ENCODE peak calls at places on chromosomes 1 and 21, in six cellular contexts. A is retinal pigment epithelial cell, D is kidney, Z is fibroblast of lung, S is spleen, C is astrocyte. G is an unnamed sample.

GRCh38 chr1:216723274-216723780 is at the start of gene ESRRG:
- DNase-seq in A (peak; percentile 31), D (peak; percentile 84), Z (peak; percentile 38), S (peak; percentile 78), C (peak; percentile 13), G (no peak)

GRCh38 chr1:7436056-7437005 is 334.8 kb upstream of the VAMP3 start:
- DNase-seq in A (no peak), D (peak; percentile 54), Z (no peak), S (peak; percentile 50), C (no peak), G (no peak)

GRCh38 chr1:115436596-115436995 is 98.5 kb upstream of the NGF start:
- DNase-seq in A (no peak), D (no peak), Z (no peak), S (no peak), C (no peak), G (no peak)

GRCh38 chr21:41684381-41685245 is 82.2 kb downstream of the RIPK4 start:
- DNase-seq in A (no peak), D (no peak), Z (peak; percentile 82), S (no peak), C (peak; percentile 74), G (peak; percentile 67)

GRCh38 chr1:16120411-16120810 is 35.5 kb downstream of the EPHA2 start:
- DNase-seq in A (no peak), D (peak; percentile 35), Z (no peak), S (no peak), C (no peak), G (no peak)

GRCh38 chr1:237227507-237227906 is 185.5 kb downstream of the RYR2 start:
- DNase-seq in A (no peak), D (no peak), Z (no peak), S (no peak), C (no peak), G (no peak)

GRCh38 chr1:37085393-37085792 is 51.1 kb upstream of the GRIK3 start:
- DNase-seq in A (no peak), D (no peak), Z (no peak), S (no peak), C (no peak), G (no peak)

GRCh38 chr1:58858344-58858673 is 74.5 kb upstream of the JUN start:
- DNase-seq in A (no peak), D (peak; percentile 52), Z (peak; percentile 87), S (no peak), C (peak; percentile 81), G (no peak)

GRCh38 chr1:243927401-243927800 is 77.4 kb upstream of the AKT3 start:
- DNase-seq in A (no peak), D (no peak), Z (peak; percentile 21), S (no peak), C (no peak), G (no peak)

GRCh38 chr1:35706846-35707245 is 11.8 kb downstream of the C1orf216 start:
- DNase-seq in A (no peak), D (no peak), Z (no peak), S (no peak), C (no peak), G (no peak)

GRCh38 chr21:15815285-15815684 is 85.5 kb downstream of the USP25 start:
- DNase-seq in A (no peak), D (no peak), Z (no peak), S (no peak), C (no peak), G (no peak)

GRCh38 chr1:116172666-116173065 is 61.5 kb downstream of the MAB21L3 start:
- DNase-seq in A (no peak), D (no peak), Z (no peak), S (no peak), C (no peak), G (no peak)

GRCh38 chr1:201696217-201696761 is 132.7 kb upstream of the IPO9 start:
- DNase-seq in A (no peak), D (no peak), Z (peak; percentile 95), S (no peak), C (peak; percentile 93), G (peak; percentile 98)

GRCh38 chr21:38908537-38908936 is 102.8 kb downstream of the ETS2 start:
- DNase-seq in A (no peak), D (no peak), Z (no peak), S (no peak), C (no peak), G (no peak)

GRCh38 chr1:15734901-15735300 is 1.2 kb upstream of the SLC25A34 start:
- DNase-seq in A (no peak), D (no peak), Z (no peak), S (no peak), C (no peak), G (no peak)

GRCh38 chr1:77940921-77941570 is 37.8 kb downstream of the FUBP1 start:
- DNase-seq in A (no peak), D (no peak), Z (peak; percentile 11), S (no peak), C (no peak), G (no peak)

GRCh38 chr1:64915381-64916274 is 50.7 kb downstream of the JAK1 start:
- DNase-seq in A (no peak), D (no peak), Z (peak; percentile 70), S (no peak), C (peak; percentile 63), G (peak; percentile 90)

GRCh38 chr1:41381691-41382530 is 20.7 kb downstream of the FOXO6 start:
- DNase-seq in A (no peak), D (peak; percentile 87), Z (peak; percentile 25), S (no peak), C (no peak), G (peak; percentile 28)

GRCh38 chr1:200332716-200333115 is 77.1 kb downstream of the ZNF281 start:
- DNase-seq in A (no peak), D (no peak), Z (peak; percentile 78), S (no peak), C (peak; percentile 75), G (no peak)

GRCh38 chr1:115507256-115507589 is 134.5 kb upstream of the VANGL1 start:
- DNase-seq in A (peak; percentile 6), D (no peak), Z (peak; percentile 67), S (no peak), C (peak; percentile 53), G (peak; percentile 69)

GRCh38 chr1:3644273-3644672 is 5.6 kb downstream of the WRAP73 start:
- DNase-seq in A (no peak), D (peak; percentile 45), Z (no peak), S (peak; percentile 28), C (no peak), G (no peak)

GRCh38 chr1:66266350-66266749 is 267.6 kb upstream of the SGIP1 start:
- DNase-seq in A (no peak), D (no peak), Z (no peak), S (no peak), C (no peak), G (no peak)

GRCh38 chr21:42469272-42469671 is 26.8 kb downstream of the RSPH1 start:
- DNase-seq in A (no peak), D (no peak), Z (no peak), S (no peak), C (no peak), G (no peak)

GRCh38 chr21:45470087-45470515 is 65.1 kb downstream of the COL18A1 start:
- DNase-seq in A (no peak), D (no peak), Z (peak; percentile 82), S (peak; percentile 71), C (peak; percentile 81), G (peak; percentile 19)

GRCh38 chr1:226281058-226281457 is 27.9 kb downstream of the LIN9 start:
- DNase-seq in A (no peak), D (no peak), Z (no peak), S (no peak), C (no peak), G (no peak)

GRCh38 chr21:42781150-42781980 is 98.0 kb downstream of the WDR4 start:
- DNase-seq in A (no peak), D (peak; percentile 82), Z (no peak), S (peak; percentile 80), C (no peak), G (no peak)

DNA sequence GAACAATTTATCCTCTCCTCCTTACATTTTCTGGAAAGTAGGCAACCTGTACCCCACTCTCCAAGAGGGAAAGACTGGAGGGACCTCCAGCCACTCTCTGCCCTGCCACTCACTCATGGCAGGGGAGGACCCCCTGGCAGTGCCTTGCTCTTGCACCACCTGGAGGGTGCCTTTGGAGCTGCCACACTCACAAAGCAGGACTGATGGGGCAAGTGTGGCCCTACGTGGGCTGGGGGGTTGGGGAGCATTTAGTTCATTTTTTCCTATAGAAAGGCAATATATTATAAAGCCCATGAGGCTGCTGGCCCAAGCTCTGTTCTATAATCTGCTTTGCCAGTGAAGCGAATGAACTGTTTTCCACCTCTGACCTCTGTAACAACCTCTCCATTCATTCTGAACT is 50.3 kb downstream of the GPR161 start:
- DNase-seq in A (no peak), D (no peak), Z (no peak), S (no peak), C (no peak), G (no peak)
- TF ChIP-seq CTCF in A (peak; percentile 22), D (no peak), Z (no peak), S (no peak), C (no peak), G (no peak)

DNA sequence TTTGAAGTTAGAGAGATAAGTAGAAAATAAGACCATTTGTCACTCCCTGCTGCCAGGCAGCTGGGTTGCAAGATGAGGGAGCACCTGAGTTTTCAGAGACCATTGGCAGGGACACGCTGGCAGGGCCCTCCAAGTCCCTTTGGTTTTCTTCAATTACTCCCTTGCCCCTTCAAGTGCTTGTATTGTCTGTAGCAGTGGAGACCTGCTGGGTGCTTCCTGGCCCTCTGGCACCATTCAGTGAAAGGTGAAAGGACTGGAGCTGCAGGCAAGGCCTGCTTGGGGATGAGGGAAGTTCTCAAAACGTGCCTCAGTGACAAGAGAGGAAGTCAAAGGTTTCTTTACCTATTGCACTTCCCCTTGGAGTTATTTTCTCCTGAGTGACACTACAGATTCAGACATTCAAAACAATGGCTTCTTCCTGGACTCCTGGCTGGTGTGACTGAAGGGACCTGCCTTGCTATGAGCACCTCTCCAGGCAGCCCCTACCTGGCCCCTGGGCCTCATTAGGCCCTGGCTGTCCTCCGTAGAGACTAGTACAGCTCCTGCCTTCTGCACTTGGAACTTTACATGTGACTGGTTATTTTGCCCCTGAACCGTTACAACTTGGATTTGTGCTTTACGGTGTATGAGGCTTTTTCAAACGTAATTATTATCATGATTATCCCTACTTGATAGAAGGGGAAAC is 100.1 kb downstream of the C1orf21 start:
- DNase-seq in A (no peak), D (no peak), Z (no peak), S (no peak), C (no peak), G (no peak)
- H3K4me3 ChIP-seq in A (no peak overlapping the region), D (no peak overlapping the region), Z (no peak overlapping the region), S (no peak overlapping the region), C (no peak overlapping the region), G (no peak overlapping the region)

GRCh38 chr1:33050221-33051076 is 13.8 kb upstream of the AK2 start:
- DNase-seq in A (no peak), D (no peak), Z (peak; percentile 88), S (no peak), C (peak; percentile 87), G (peak; percentile 90)
- TF ChIP-seq CTCF in A (no peak), D (no peak), Z (peak; percentile 17), S (no peak), C (peak; percentile 7), G (peak; percentile 10)

GRCh38 chr1:50491142-50491541 is 67.9 kb upstream of the DMRTA2 start:
- DNase-seq in A (no peak), D (no peak), Z (no peak), S (no peak), C (no peak), G (no peak)

GRCh38 chr1:50490640-50491039 is 67.4 kb upstream of the DMRTA2 start:
- DNase-seq in A (no peak), D (no peak), Z (no peak), S (no peak), C (no peak), G (no peak)

GRCh38 chr1:50488876-50489275 is 65.6 kb upstream of the DMRTA2 start:
- DNase-seq in A (no peak), D (no peak), Z (peak; percentile 6), S (no peak), C (no peak), G (no peak)

GRCh38 chr1:50488403-50488802 is 65.2 kb upstream of the DMRTA2 start:
- DNase-seq in A (no peak), D (no peak), Z (peak; percentile 8), S (no peak), C (no peak), G (no peak)

GRCh38 chr1:50487725-50488124 is 64.5 kb upstream of the DMRTA2 start:
- DNase-seq in A (no peak), D (no peak), Z (no peak), S (no peak), C (no peak), G (no peak)
- H3K4me3 ChIP-seq in A (no peak overlapping the region), D (no peak overlapping the region), Z (no peak overlapping the region), S (no peak overlapping the region), C (no peak overlapping the region), G (no peak overlapping the region)